ENCODE peak calls at places on chromosome 19, in seven cellular contexts. A is coronary artery, W is aorta, K is brain microvascular endothelial cell, H is neuronal stem cell, V is uterus, L is ovary. P is an unnamed sample.

GRCh38 chr19:29635963-29636362 is 29.3 kb upstream of the PLEKHF1 start:
- DNase-seq in A (no peak), W (no peak), K (no peak), H (no peak), V (no peak), L (no peak), P (no peak)

GRCh38 chr19:46766569-46767317 is 20.5 kb upstream of the STRN4 start:
- DNase-seq in A (no peak), W (peak), K (no peak), H (no peak), V (no peak), L (no peak), P (no peak)

GRCh38 chr19:18905520-18906236 is 9.7 kb upstream of the CERS1 start:
- DNase-seq in A (no peak), W (no peak), K (no peak), H (no peak), V (no peak), L (no peak), P (no peak)

GRCh38 chr19:2479556-2480194 is 3.7 kb downstream of the GADD45B start:
- DNase-seq in A (no peak), W (peak), K (peak), H (no peak), V (no peak), L (no peak), P (no peak)

GRCh38 chr19:54431255-54431838 is 16.1 kb downstream of the TTYH1 start:
- DNase-seq in A (no peak), W (no peak), K (peak), H (no peak), V (no peak), L (peak), P (peak)

GRCh38 chr19:29889702-29890101 is 52.3 kb upstream of the URI1 start:
- DNase-seq in A (no peak), W (peak), K (no peak), H (no peak), V (no peak), L (no peak), P (no peak)

GRCh38 chr19:53577968-53578367 is 40.0 kb downstream of the ZNF331 start:
- DNase-seq in A (no peak), W (peak), K (no peak), H (no peak), V (no peak), L (no peak), P (no peak)

GRCh38 chr19:1904385-1905070 is 671 bp upstream of the ADAT3 start:
- DNase-seq in A (no peak), W (no peak), K (no peak), H (peak), V (peak), L (no peak), P (peak)

DNA sequence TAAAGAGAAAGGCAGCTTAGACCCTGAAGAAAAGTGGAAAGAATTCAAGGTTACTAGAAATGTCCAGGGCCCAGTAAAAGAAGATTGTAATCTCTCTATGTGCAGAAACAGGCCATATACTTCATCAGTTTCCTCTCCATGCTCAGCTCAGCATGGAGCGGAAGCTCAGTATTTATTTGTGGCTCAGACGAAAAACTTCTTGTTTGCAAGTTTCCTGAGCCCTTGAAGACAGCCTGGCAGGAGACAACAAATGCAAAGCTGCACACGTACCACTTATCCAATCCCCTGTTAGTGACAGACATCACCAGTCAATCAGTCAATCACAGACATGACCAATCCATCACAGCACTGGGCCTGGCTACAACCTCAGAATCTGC is 8.1 kb upstream of the KLF2 start:
- DNase-seq in A (no peak), W (no peak), K (peak), H (no peak), V (no peak), L (no peak), P (no peak)
- H3K27ac ChIP-seq in A (peak), W (peak), K (peak), H (no peak), V (peak), L (peak), P (peak)

DNA sequence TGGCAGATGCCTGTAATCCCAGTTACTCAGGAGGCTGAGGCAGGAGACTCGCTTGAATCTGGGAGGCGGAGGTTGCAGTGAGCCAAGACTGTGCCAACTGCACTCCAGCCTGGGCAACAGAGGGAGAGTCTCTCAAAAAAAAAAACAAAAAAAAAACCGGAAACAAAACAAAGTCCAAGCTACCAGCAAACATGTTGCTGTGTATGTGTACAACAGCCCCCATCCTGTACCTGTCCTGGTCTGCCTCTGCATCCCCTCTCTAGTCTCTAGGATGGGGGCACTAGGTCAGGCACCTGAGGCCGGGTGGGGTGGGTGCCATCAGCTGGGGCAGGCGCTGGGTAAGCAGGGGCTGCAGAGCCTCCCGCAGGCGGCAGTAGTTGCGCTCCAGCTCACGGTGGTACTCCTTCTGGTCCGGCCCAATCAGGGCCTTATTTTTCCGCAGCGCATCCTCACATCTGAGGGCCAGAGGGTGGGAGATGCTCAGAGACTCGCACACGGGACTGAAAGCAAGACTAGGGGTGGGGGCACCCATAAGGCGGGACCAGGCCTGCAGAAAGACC is 2.8 kb upstream of the KANK2 start:
- DNase-seq in A (no peak), W (no peak), K (no peak), H (no peak), V (no peak), L (no peak), P (no peak)
- H3K27ac ChIP-seq in A (peak), W (no peak), K (no peak), H (no peak), V (peak), L (peak), P (no peak)

DNA sequence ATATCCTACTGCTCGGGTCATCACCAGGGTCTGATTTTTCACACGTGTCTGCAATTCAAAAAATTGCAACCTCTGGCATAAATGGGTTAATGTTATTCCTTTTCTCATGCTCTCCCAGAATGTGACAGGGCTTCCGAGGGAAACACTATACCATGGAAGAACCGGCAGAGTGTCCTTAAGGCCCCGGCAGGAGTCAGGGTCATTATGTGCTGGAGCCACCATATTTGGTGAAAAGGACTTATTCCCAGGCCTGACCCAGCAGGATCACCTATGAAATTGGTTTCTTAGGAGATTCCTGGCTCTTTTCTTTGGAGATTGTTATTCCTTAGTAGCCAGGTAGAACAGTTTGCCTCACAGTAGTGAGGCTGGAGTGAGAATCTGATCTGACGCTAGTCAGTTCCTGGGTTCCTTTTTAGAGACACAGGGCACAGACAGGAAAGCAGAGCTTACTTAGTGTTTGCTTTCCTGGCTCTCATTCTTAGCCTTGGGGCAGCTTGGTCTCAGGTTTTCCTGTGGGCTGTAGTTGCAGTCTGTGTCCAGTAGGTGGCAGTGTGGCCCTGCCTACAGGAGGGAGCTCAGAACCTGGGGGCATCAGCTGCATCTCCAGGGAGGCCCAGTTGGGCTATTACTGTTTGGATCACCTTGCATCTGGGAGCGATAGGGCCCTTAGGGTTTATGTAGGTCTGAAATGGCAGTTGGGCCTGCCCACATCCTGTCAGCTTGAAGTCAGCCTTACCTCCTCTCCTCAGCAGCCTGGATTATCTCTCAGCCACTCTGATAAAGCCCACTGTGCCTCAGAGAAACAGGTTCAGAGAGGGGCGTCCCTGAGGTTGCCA is 12.4 kb downstream of the SNRNP70 start:
- DNase-seq in A (no peak), W (no peak), K (peak), H (peak), V (peak), L (peak), P (no peak)
- H3K27ac ChIP-seq in A (no peak), W (no peak), K (no peak), H (no peak), V (no peak), L (no peak), P (peak)

GRCh38 chr19:31110331-31110730 is 238.9 kb downstream of the TSHZ3 start:
- DNase-seq in A (no peak), W (no peak), K (no peak), H (no peak), V (peak), L (no peak), P (no peak)

GRCh38 chr19:31113250-31113685 is 236.0 kb downstream of the TSHZ3 start:
- DNase-seq in A (no peak), W (no peak), K (peak), H (no peak), V (no peak), L (no peak), P (no peak)

GRCh38 chr19:31111741-31112140 is 237.5 kb downstream of the TSHZ3 start:
- DNase-seq in A (no peak), W (no peak), K (no peak), H (no peak), V (no peak), L (no peak), P (no peak)

GRCh38 chr19:31114585-31114984 is 234.7 kb downstream of the TSHZ3 start:
- DNase-seq in A (no peak), W (no peak), K (peak), H (no peak), V (no peak), L (no peak), P (no peak)

DNA sequence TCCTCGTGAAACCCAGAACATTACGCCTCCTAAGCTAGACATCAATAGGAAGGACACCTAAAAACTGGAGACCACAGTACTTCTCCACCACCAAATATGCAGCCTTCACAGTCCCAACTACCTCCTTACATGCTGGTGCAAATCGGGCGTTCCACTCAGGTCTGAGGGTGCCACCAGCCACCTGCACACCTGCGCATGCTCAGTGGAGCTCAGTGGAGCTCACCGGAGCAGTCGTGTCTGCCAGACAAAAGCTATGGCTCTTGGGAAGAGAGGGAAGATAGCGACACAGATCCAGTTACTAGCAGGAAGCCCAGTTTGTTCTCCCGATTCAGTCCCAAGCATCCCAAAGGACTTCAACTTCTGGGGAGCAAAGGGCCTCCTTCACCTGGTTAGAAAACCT is 237.1 kb downstream of the TSHZ3 start:
- DNase-seq in A (no peak), W (no peak), K (no peak), H (no peak), V (no peak), L (no peak), P (no peak)
- H3K27ac ChIP-seq in A (no peak), W (no peak), K (no peak), H (no peak), V (no peak), L (no peak), P (no peak)

GRCh38 chr19:35117017-35117570 is 1.5 kb downstream of the FXYD3 start:
- DNase-seq in A (no peak), W (no peak), K (no peak), H (no peak), V (no peak), L (no peak), P (no peak)
- H3K27ac ChIP-seq in A (no peak), W (no peak), K (no peak), H (no peak), V (no peak), L (no peak), P (peak)

DNA sequence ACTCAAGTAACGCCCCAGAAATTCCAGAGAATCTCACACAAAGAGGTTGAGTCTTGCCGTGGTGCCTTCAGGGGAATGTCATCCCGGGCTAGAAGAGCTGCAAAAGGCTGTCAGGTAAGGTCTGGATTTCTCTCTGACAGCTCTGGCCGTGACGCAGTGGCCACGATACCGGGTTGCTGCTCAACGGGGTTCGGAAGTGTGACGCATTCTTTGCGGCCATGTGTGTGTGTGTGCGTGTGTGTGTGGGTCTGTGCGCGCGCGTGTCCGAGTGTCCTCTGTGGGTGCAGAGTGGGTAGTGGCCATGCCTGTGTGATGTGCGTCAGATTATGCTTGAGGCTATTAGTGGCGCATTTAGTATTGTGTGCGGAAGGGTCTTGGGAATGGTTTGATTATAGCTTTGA is 306 bp downstream of the ZNF540 start:
- DNase-seq in A (peak), W (peak), K (peak), H (no peak), V (peak), L (peak), P (peak)
- H3K27ac ChIP-seq in A (peak), W (no peak), K (peak), H (no peak), V (peak), L (peak), P (peak)

GRCh38 chr19:56987184-56987583 is 132.6 kb upstream of the USP29 start:
- DNase-seq in A (no peak), W (no peak), K (no peak), H (no peak), V (no peak), L (peak), P (no peak)
- H3K27ac ChIP-seq in A (no peak), W (no peak), K (no peak), H (no peak), V (no peak), L (no peak), P (no peak)

GRCh38 chr19:4376991-4377781 is 23.2 kb downstream of the SH3GL1 start:
- DNase-seq in A (no peak), W (no peak), K (no peak), H (no peak), V (no peak), L (no peak), P (no peak)

GRCh38 chr19:4379383-4380253 is 20.7 kb downstream of the SH3GL1 start:
- DNase-seq in A (no peak), W (no peak), K (no peak), H (no peak), V (peak), L (no peak), P (peak)

GRCh38 chr19:4378886-4379285 is 21.5 kb downstream of the SH3GL1 start:
- DNase-seq in A (no peak), W (no peak), K (no peak), H (no peak), V (no peak), L (no peak), P (no peak)

GRCh38 chr19:4376245-4376990 is 23.9 kb downstream of the SH3GL1 start:
- DNase-seq in A (no peak), W (no peak), K (no peak), H (no peak), V (no peak), L (no peak), P (no peak)

DNA sequence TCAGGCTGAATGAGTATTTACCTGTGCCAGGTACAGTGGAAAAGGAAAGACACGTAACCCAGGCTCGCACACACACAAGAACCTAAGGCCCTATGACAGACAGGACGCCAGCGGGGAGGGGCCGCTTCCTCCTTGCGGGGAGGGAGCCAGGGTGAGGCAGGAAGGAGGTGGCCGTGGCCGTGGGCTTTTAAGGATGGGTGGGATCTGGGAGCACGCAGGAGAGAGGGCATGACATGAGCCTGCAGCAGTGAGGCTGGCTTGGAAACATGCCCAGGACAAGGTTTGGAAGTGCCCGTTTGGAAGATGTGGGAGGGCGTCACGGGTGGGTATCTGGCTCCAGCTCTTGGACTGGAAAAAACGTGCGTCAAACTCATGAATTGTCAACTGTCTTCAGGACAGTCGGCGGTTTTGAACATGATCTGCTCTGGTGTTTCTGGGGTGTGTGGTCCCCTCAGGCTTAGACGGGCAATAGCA is 20.1 kb downstream of the SH3GL1 start:
- DNase-seq in A (no peak), W (no peak), K (no peak), H (no peak), V (peak), L (peak), P (no peak)
- H3K27ac ChIP-seq in A (no peak), W (no peak), K (no peak), H (no peak), V (peak), L (no peak), P (peak)

GRCh38 chr19:51746731-51747130 is 4.9 kb downstream of the FPR1 start:
- DNase-seq in A (no peak), W (no peak), K (no peak), H (no peak), V (no peak), L (no peak), P (no peak)
- H3K27ac ChIP-seq in A (no peak), W (no peak), K (no peak), H (no peak), V (no peak), L (no peak), P (no peak)

DNA sequence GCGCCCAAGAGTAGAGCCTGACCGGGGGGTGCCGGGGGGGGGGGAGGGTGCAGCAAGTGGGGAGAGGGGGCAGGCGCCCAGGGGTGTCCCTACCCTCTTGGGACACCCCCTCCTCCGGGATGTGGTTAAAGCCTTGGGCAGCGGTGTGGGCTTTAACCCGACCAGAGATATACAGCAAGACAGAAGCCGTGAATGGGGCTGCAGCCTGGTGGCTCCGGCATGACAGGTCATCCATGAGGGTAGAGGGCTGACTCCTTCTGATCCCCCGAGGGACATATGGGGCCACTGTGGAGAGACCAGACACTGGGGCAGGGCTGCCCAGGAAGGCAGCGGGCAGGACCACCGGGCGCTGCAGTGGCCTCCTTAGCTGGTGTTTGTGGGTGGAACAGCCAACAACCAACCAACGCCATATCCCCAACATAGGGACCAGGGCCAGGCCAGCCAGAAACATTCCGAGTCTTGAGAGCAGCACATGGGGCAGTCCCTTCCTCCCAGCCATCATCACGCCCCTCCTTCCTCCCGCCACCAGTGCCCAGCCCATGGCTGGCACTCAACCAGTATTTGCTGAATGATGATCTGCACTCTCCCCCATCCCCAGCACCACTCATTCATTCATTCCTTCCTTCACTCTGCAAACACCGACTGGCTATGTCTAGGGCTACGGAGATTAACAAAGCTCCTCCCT is 18.2 kb downstream of the ELAVL1 start:
- DNase-seq in A (no peak), W (no peak), K (no peak), H (no peak), V (no peak), L (no peak), P (no peak)
- H3K27ac ChIP-seq in A (peak), W (no peak), K (no peak), H (no peak), V (peak), L (no peak), P (peak)